ENCODE peak calls at places on chromosomes 3 and 15, in five cellular contexts. P, E, I, F and C are unnamed samples.

GRCh38 chr3:187385296-187385695 is 17.1 kb downstream of the RTP4 start:
- DNase-seq in E (no peak), I (no peak), P (no peak), F (no peak), C (no peak)

GRCh38 chr15:60945196-60945595 is 283.9 kb downstream of the RORA start:
- DNase-seq in F (no peak), P (no peak), E (no peak), I (no peak), C (no peak)

GRCh38 chr3:186152889-186153292 is 44.0 kb upstream of the ETV5 start:
- DNase-seq in F (no peak), E (peak; percentile 89), P (no peak), I (no peak), C (peak; percentile 75)

GRCh38 chr15:100710213-100710612 is 107.8 kb downstream of the ASB7 start:
- DNase-seq in I (no peak), E (no peak), F (no peak), P (no peak), C (no peak)

GRCh38 chr3:32583708-32584107 is 13.1 kb upstream of the DYNC1LI1 start:
- DNase-seq in I (no peak), E (no peak), F (no peak), P (no peak), C (no peak)

GRCh38 chr3:127408684-127409420 is 121.0 kb upstream of the PRR20G start:
- DNase-seq in E (peak; percentile 22), I (no peak), P (no peak), F (no peak), C (no peak)

GRCh38 chr15:62141643-62142588 is 23.2 kb downstream of the C2CD4B start:
- DNase-seq in F (no peak), E (no peak), P (no peak), I (no peak), C (no peak)

GRCh38 chr15:64285150-64285549 is 70.8 kb downstream of the CSNK1G1 start:
- DNase-seq in P (no peak), I (no peak), E (no peak), F (no peak), C (no peak)

GRCh38 chr15:31160740-31161495 is 59.4 kb upstream of the TRPM1 start:
- DNase-seq in I (no peak), P (no peak), F (no peak), E (no peak), C (peak; percentile 3)

GRCh38 chr3:114834175-114834940 is 312.7 kb downstream of the ZBTB20 start:
- DNase-seq in P (no peak), E (no peak), F (no peak), I (no peak), C (no peak)

GRCh38 chr15:55277116-55277564 is 12.5 kb downstream of the RAB27A start:
- DNase-seq in P (no peak), E (no peak), I (no peak), F (peak; percentile 31), C (peak; percentile 65)

GRCh38 chr3:105328338-105328730 is 38.4 kb upstream of the ALCAM start:
- DNase-seq in I (no peak), E (no peak), P (no peak), F (no peak), C (no peak)

GRCh38 chr3:58116161-58116955 is 94.4 kb downstream of the DNASE1L3 start:
- DNase-seq in F (no peak), P (no peak), E (peak; percentile 15), I (no peak), C (peak; percentile 63)

GRCh38 chr3:82410366-82410765 is 648.9 kb upstream of the GBE1 start:
- DNase-seq in P (no peak), I (no peak), E (no peak), F (no peak), C (no peak)

GRCh38 chr3:46730819-46731218 is 13.2 kb upstream of the PRSS50 start:
- DNase-seq in P (no peak), E (no peak), I (no peak), F (no peak), C (no peak)

GRCh38 chr3:42133500-42134298 is 42.5 kb downstream of the TRAK1 start:
- DNase-seq in P (no peak), F (no peak), E (no peak), I (no peak), C (no peak)

GRCh38 chr3:126100688-126101301 is 16.9 kb upstream of the SLC41A3 start:
- DNase-seq in P (no peak), E (no peak), I (no peak), F (peak; percentile 66), C (peak; percentile 80)

GRCh38 chr3:146026547-146026946 is 134.4 kb downstream of the PLOD2 start:
- DNase-seq in P (no peak), I (no peak), E (no peak), F (no peak), C (no peak)

GRCh38 chr3:139689122-139689521 is 11.3 kb upstream of the NMNAT3 start:
- DNase-seq in F (no peak), P (no peak), E (no peak), I (no peak), C (no peak)

GRCh38 chr3:41141431-41142164 is 57.7 kb upstream of the CTNNB1 start:
- DNase-seq in I (no peak), F (no peak), P (no peak), E (no peak), C (no peak)

GRCh38 chr3:197298341-197298857 is at the start of gene DLG1:
- DNase-seq in F (peak; percentile 98), I (peak; percentile 88), E (peak; percentile 92), P (peak; percentile 78), C (peak; percentile 91)

GRCh38 chr3:104521606-104522336 is 844.9 kb upstream of the ALCAM start:
- DNase-seq in P (no peak), F (no peak), E (peak; percentile 79), I (no peak), C (no peak)

GRCh38 chr15:64883097-64883581 is 28.6 kb upstream of the ANKDD1A start:
- DNase-seq in F (no peak), I (no peak), E (no peak), P (no peak), C (peak; percentile 75)

GRCh38 chr15:36370735-36371115 is 208.7 kb upstream of the CDIN1 start:
- DNase-seq in F (peak; percentile 82), P (no peak), I (peak; percentile 1), E (no peak), C (no peak)

GRCh38 chr3:87833039-87833377 is 225.8 kb downstream of the CGGBP1 start:
- DNase-seq in E (no peak), I (no peak), F (no peak), P (no peak), C (no peak)

GRCh38 chr3:194364652-194365434 is 4.7 kb downstream of the LRRC15 start:
- DNase-seq in I (no peak), E (no peak), F (peak; percentile 91), P (no peak), C (no peak)

GRCh38 chr3:127161236-127161635 is 31.7 kb upstream of the PRR23E start:
- DNase-seq in F (no peak), I (no peak), E (no peak), P (no peak), C (no peak)

GRCh38 chr3:14303336-14304100 is 98.9 kb upstream of the SLC6A6 start:
- DNase-seq in P (no peak), E (no peak), F (no peak), I (no peak), C (no peak)

GRCh38 chr3:45896956-45897355 is 10.6 kb downstream of the CCR9 start:
- DNase-seq in P (no peak), E (no peak), F (peak; percentile 39), I (no peak), C (no peak)

GRCh38 chr3:126479642-126480041 is 4.0 kb upstream of the ZXDC start:
- DNase-seq in E (no peak), F (no peak), P (no peak), I (no peak), C (no peak)

GRCh38 chr3:25229584-25229983 is 198.5 kb upstream of the RARB start:
- DNase-seq in E (no peak), F (no peak), I (no peak), P (no peak), C (no peak)

GRCh38 chr3:84066920-84067319 is 891.9 kb upstream of the CADM2 start:
- DNase-seq in E (no peak), F (no peak), P (no peak), I (no peak), C (no peak)

GRCh38 chr3:126495786-126496185 is 20.1 kb upstream of the ZXDC start:
- DNase-seq in P (no peak), I (no peak), E (no peak), F (no peak), C (no peak)

GRCh38 chr3:55482496-55483195 is 4.5 kb downstream of the WNT5A start:
- DNase-seq in F (peak; percentile 75), I (no peak), E (no peak), P (no peak), C (no peak)
- TF ChIP-seq CTCF in F (no peak), I (no peak), E (no peak), P (no peak), C (no peak)

GRCh38 chr15:29123991-29124390 is 145.6 kb downstream of the NSMCE3 start:
- DNase-seq in E (no peak), P (no peak), I (no peak), F (no peak), C (no peak)

GRCh38 chr15:29122506-29122905 is 147.1 kb downstream of the NSMCE3 start:
- DNase-seq in F (no peak), P (no peak), I (no peak), E (no peak), C (no peak)

GRCh38 chr15:29124581-29125381 is 144.8 kb downstream of the NSMCE3 start:
- DNase-seq in P (no peak), I (no peak), F (peak; percentile 62), E (no peak), C (no peak)

GRCh38 chr15:29121907-29122306 is 147.7 kb downstream of the NSMCE3 start:
- DNase-seq in P (no peak), F (no peak), E (no peak), I (no peak), C (no peak)

DNA sequence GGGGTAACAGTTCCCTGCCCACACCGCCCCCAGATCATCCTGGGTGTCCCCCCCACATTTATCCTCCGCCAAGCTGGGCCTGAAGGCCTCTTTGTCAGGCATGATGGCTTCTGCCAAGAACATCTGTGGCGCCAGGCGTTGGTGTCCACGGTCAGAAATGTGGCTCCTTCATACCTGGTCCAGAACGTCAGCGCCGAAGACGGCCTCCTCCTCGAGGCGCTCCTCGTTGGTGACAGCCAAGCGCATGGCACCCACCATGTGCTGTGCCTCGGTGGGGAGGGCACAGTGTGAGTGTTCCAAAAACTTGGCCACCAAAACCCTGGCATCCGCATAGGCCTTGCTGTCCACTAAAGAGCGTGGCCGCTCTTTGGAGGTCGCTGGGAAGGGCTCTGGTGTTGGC is 146.5 kb downstream of the NSMCE3 start:
- DNase-seq in I (no peak), P (no peak), F (no peak), E (no peak), C (no peak)
- TF ChIP-seq CTCF in I (no peak), P (no peak), F (no peak), E (no peak), C (no peak)

GRCh38 chr3:134299185-134299887 is 48.7 kb upstream of the RYK start:
- DNase-seq in E (no peak), I (no peak), F (peak; percentile 59), P (no peak), C (no peak)
- TF ChIP-seq CTCF in E (no peak), I (peak; percentile 55), F (peak; percentile 56), P (peak; percentile 20), C (peak; percentile 40)

DNA sequence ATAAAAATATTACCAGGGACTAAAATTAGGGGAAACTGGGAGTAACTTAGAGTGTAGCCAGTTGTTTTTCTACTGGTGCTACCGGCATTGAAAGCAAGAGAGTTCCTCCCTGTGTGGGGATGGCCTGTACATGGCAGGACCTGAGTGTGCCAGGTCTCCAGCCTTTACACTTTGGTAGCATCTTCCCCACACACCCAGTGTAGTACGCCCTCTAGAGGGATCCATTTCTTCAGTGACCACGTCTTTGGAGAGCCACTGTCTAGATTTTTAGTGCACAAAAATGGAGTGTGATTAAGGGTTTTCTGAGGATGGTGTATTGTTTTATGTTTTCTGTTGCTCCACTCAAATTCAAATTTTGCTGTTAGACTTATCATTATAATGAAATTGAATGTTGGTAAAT is 507.0 kb upstream of the TPRG1 start:
- DNase-seq in F (no peak), P (no peak), E (peak; percentile 56), I (peak; percentile 32), C (peak; percentile 9)
- TF ChIP-seq CTCF in F (peak; percentile 22), P (peak; percentile 37), E (peak; percentile 72), I (peak; percentile 53), C (peak; percentile 46)